ENCODE peak calls at places on chromosomes 6 and 20, in five cellular contexts. L, M, Q, R and N are unnamed samples.

GRCh38 chr20:20821496-20822260 is 109.2 kb upstream of the RALGAPA2 start:
- DNase-seq in M (no peak), L (no peak), R (no peak), Q (no peak), N (no peak)

GRCh38 chr20:31693987-31694661 is 28.5 kb downstream of the BCL2L1 start:
- DNase-seq in R (no peak), Q (no peak), M (no peak), L (no peak), N (no peak)

GRCh38 chr6:34466242-34467185 is 638 bp downstream of the PACSIN1 start:
- DNase-seq in L (no peak), Q (no peak), M (no peak), R (no peak), N (no peak)

GRCh38 chr20:9916776-9917175 is 77.9 kb upstream of the PAK5 start:
- DNase-seq in M (no peak), L (no peak), Q (no peak), R (no peak), N (no peak)

GRCh38 chr20:10492844-10493243 is 57.7 kb downstream of the SLX4IP start:
- DNase-seq in M (no peak), R (no peak), L (no peak), Q (no peak), N (no peak)

GRCh38 chr6:22717906-22718305 is 148.5 kb downstream of the HDGFL1 start:
- DNase-seq in M (no peak), L (no peak), Q (peak; percentile 46), R (peak; percentile 39), N (peak; percentile 63)

GRCh38 chr6:155040154-155040553 is 45.0 kb downstream of the TIAM2 start:
- DNase-seq in Q (no peak), R (no peak), L (peak; percentile 73), M (no peak), N (no peak)

GRCh38 chr6:35679399-35679798 is 9.3 kb downstream of the FKBP5 start:
- DNase-seq in M (no peak), L (no peak), Q (no peak), R (no peak), N (no peak)

GRCh38 chr6:165726915-165727314 is 63.9 kb upstream of the PDE10A start:
- DNase-seq in M (no peak), L (no peak), R (no peak), Q (no peak), N (no peak)

GRCh38 chr6:159594750-159595117 is 98.3 kb downstream of the SOD2 start:
- DNase-seq in R (no peak), Q (no peak), M (no peak), L (no peak), N (no peak)

GRCh38 chr6:30152019-30152673 is 8.9 kb downstream of the TRIM10 start:
- DNase-seq in L (no peak), M (no peak), Q (no peak), R (no peak), N (no peak)

GRCh38 chr6:79597155-79597554 is 34.0 kb upstream of the SH3BGRL2 start:
- DNase-seq in R (no peak), L (no peak), Q (no peak), M (no peak), N (no peak)

GRCh38 chr6:128768187-128768586 is 114.8 kb upstream of the LAMA2 start:
- DNase-seq in M (no peak), L (no peak), R (no peak), Q (no peak), N (no peak)

GRCh38 chr6:26220353-26220970 is 133.2 kb downstream of the HFE start:
- DNase-seq in M (no peak), L (no peak), Q (no peak), R (no peak), N (no peak)

GRCh38 chr20:13017883-13018535 is 9.2 kb downstream of the SPTLC3 start:
- DNase-seq in R (no peak), L (no peak), M (no peak), Q (no peak), N (no peak)

GRCh38 chr20:53574819-53575218 is 18.8 kb downstream of the ZNF217 start:
- DNase-seq in M (no peak), R (no peak), Q (peak; percentile 0), L (no peak), N (no peak)

GRCh38 chr6:3608159-3608558 is 143.4 kb downstream of the PXDC1 start:
- DNase-seq in Q (no peak), L (no peak), R (no peak), M (no peak), N (no peak)

GRCh38 chr20:24096256-24096655 is 107.7 kb upstream of the GGTLC1 start:
- DNase-seq in M (no peak), L (no peak), Q (no peak), R (no peak), N (no peak)

GRCh38 chr20:41334452-41335421 is 5.9 kb upstream of the LPIN3 start:
- DNase-seq in L (peak; percentile 26), M (no peak), Q (no peak), R (no peak), N (no peak)

GRCh38 chr6:134534708-134535149 is 216.8 kb upstream of the SGK1 start:
- DNase-seq in Q (no peak), M (no peak), L (no peak), R (no peak), N (no peak)

GRCh38 chr20:38032585-38033329 is 499 bp downstream of the TTI1 start:
- DNase-seq in M (peak; percentile 50), L (no peak), Q (no peak), R (no peak), N (peak; percentile 23)

GRCh38 chr20:19817017-19817416 is 59.0 kb downstream of the RIN2 start:
- DNase-seq in L (no peak), R (no peak), M (no peak), Q (no peak), N (no peak)

GRCh38 chr20:34581341-34582189 is 23.0 kb downstream of the MAP1LC3A start:
- DNase-seq in R (no peak), L (no peak), Q (no peak), M (no peak), N (no peak)

GRCh38 chr6:82370788-82371187 is 7.2 kb downstream of the TPBG start:
- DNase-seq in M (no peak), L (no peak), R (no peak), Q (no peak), N (no peak)

GRCh38 chr6:69416739-69417138 is 380.1 kb downstream of the LMBRD1 start:
- DNase-seq in R (no peak), Q (no peak), M (no peak), L (no peak), N (no peak)

GRCh38 chr6:6661684-6662083 is 73.2 kb downstream of the LY86 start:
- DNase-seq in Q (peak; percentile 48), M (no peak), L (peak; percentile 36), R (peak; percentile 62), N (peak; percentile 57)

GRCh38 chr6:110173506-110174132 is 5.9 kb downstream of the WASF1 start:
- DNase-seq in Q (no peak), L (peak; percentile 22), R (no peak), M (no peak), N (no peak)

GRCh38 chr6:105711216-105711615 is 308.3 kb upstream of the PREP start:
- DNase-seq in L (no peak), R (no peak), M (no peak), Q (no peak), N (no peak)

GRCh38 chr20:21398109-21398480 is 769 bp upstream of the NKX2-4 start:
- DNase-seq in R (no peak), Q (no peak), L (no peak), M (no peak), N (no peak)

GRCh38 chr6:120615238-120615637 is 719.0 kb downstream of the TBC1D32 start:
- DNase-seq in R (no peak), L (no peak), Q (no peak), M (no peak), N (no peak)

GRCh38 chr6:120620900-120621299 is 713.4 kb downstream of the TBC1D32 start:
- DNase-seq in L (no peak), M (no peak), Q (no peak), R (no peak), N (no peak)
- H3K4me1 ChIP-seq in L (no peaks in the 10 kb centered on the region), M (no peaks in the 10 kb centered on the region), Q (no peaks in the 10 kb centered on the region), R (no peaks in the 10 kb centered on the region), N (no peaks in the 10 kb centered on the region)

GRCh38 chr6:108002365-108003221 is 44.6 kb upstream of the SEC63 start:
- DNase-seq in Q (peak; percentile 31), R (peak; percentile 67), M (no peak), L (no peak), N (peak; percentile 79)
- H3K27ac ChIP-seq in Q (peak overlapping the region; percentile 54), R (peak overlapping the region; percentile 85), M (no peak overlapping the region), L (no peak overlapping the region), N (peak overlapping the region; percentile 74)

DNA sequence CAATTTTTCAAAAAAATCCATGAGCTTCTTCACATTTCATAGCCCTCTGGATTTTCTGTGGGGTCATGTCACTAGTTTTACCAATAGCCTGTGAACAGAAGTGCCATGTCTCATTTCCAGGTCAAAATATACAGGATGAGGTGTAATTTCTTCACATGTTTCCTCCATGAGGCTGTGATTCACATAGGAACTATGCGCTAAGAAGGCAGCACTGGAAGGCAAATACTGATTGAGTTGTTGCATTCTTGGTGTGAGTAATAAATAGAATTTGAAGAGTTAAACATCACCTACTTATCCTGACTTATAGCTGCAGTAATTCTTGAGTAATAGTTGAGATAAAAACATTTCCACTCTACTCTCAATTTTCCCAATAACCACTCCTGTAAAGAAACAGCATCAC is 442.3 kb downstream of the HAO1 start:
- DNase-seq in M (no peak), L (no peak), R (no peak), Q (no peak), N (no peak)
- H3K4me1 ChIP-seq in M (no peaks in the 10 kb centered on the region), L (no peaks in the 10 kb centered on the region), R (no peaks in the 10 kb centered on the region), Q (no peaks in the 10 kb centered on the region), N (no peaks in the 10 kb centered on the region)

DNA sequence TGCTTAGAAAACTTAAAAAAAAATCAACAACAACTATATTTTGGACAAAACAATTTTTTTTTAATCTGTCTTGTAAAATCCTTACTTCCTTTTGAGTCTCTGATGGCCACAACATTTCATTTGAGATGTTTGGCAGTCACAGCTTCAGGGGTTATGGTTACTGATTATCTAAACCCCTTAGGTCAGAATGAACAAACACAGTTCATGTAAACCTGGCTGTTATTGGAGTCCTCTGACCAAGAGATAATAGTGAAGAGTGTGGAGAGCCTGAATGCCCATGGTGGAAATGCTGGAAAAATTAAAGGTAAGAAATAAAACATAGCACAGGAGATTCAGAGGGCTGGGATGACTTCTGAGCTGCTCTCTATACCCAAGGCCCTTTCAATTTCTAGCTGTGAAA is 38.2 kb downstream of the TMX4 start:
- DNase-seq in Q (no peak), R (no peak), M (no peak), L (no peak), N (no peak)
- H3K27ac ChIP-seq in Q (no peak overlapping the region), R (no peak overlapping the region), M (no peak overlapping the region), L (no peak overlapping the region), N (no peak overlapping the region)